ENCODE peak calls at places on chromosome 10, in nine cellular contexts. Q, U, Y, W, Z, E, J, M and N are unnamed samples.

GRCh38 chr10:117439243-117439912 is 64.1 kb upstream of the PDZD8 start:
- DNase-seq in Q (peak), U (no peak), Y (no peak), W (no peak), Z (no peak), E (no peak), J (no peak), M (peak), N (no peak)

GRCh38 chr10:133034762-133035161 is 53.0 kb upstream of the ADGRA1 start:
- DNase-seq in Q (no peak), U (no peak), Y (no peak), W (no peak), Z (no peak), E (no peak), J (no peak), M (no peak), N (no peak)

GRCh38 chr10:68600041-68600778 is 40.1 kb downstream of the TET1 start:
- DNase-seq in Q (peak), U (peak), Y (peak), W (peak), Z (peak), E (peak), J (peak), M (peak), N (peak)

GRCh38 chr10:127556911-127557310 is 7.8 kb downstream of the NPS start:
- DNase-seq in Q (no peak), U (peak), Y (no peak), W (no peak), Z (no peak), E (no peak), J (no peak), M (no peak), N (no peak)

GRCh38 chr10:128606041-128606440 is 479.8 kb upstream of the MKI67 start:
- DNase-seq in Q (peak), U (no peak), Y (no peak), W (no peak), Z (no peak), E (no peak), J (no peak), M (no peak), N (no peak)

GRCh38 chr10:119735451-119735850 is 9.6 kb downstream of the INPP5F start:
- DNase-seq in Q (no peak), U (no peak), Y (no peak), W (no peak), Z (no peak), E (no peak), J (no peak), M (no peak), N (no peak)

GRCh38 chr10:30185916-30186315 is 126.5 kb upstream of the JCAD start:
- DNase-seq in Q (peak), U (no peak), Y (no peak), W (no peak), Z (no peak), E (no peak), J (no peak), M (no peak), N (no peak)

GRCh38 chr10:123555616-123556015 is 110.5 kb upstream of the GPR26 start:
- DNase-seq in Q (no peak), U (no peak), Y (no peak), W (no peak), Z (no peak), E (no peak), J (no peak), M (no peak), N (no peak)

GRCh38 chr10:23364378-23364777 is 19.8 kb upstream of the C10orf67 start:
- DNase-seq in Q (no peak), U (no peak), Y (no peak), W (no peak), Z (no peak), E (no peak), J (no peak), M (no peak), N (no peak)

GRCh38 chr10:128060341-128060851 is 65.8 kb downstream of the MKI67 start:
- DNase-seq in Q (no peak), U (no peak), Y (no peak), W (no peak), Z (no peak), E (no peak), J (peak), M (peak), N (no peak)